ENCODE peak calls at places on chromosomes 12 and 14, in four cellular contexts. D, W, Z and M are unnamed samples.

GRCh38 chr12:1845427-1845826 is 25.1 kb downstream of the LRTM2 start:
- DNase-seq in D (no peak), W (no peak), Z (no peak), M (peak)

GRCh38 chr14:72104011-72104613 is 171.9 kb downstream of the RGS6 start:
- DNase-seq in D (peak), W (peak), Z (no peak), M (no peak)

GRCh38 chr12:12365931-12366431 is 9.1 kb downstream of the BORCS5 start:
- DNase-seq in D (no peak), W (peak), Z (peak), M (no peak)

GRCh38 chr14:93081875-93082570 is 33.7 kb downstream of the ITPK1 start:
- DNase-seq in D (no peak), W (peak), Z (no peak), M (no peak)

GRCh38 chr12:11482955-11483354 is 87.6 kb upstream of the PRB2 start:
- DNase-seq in D (no peak), W (no peak), Z (peak), M (no peak)

GRCh38 chr14:45679852-45680251 is 426.9 kb upstream of the MIS18BP1 start:
- DNase-seq in D (peak), W (no peak), Z (peak), M (no peak)

GRCh38 chr12:119589087-119589486 is 4.5 kb upstream of the TMEM233 start:
- DNase-seq in D (peak), W (no peak), Z (peak), M (no peak)

GRCh38 chr12:9648701-9649531 is 20.6 kb upstream of the CLEC2D start:
- DNase-seq in D (no peak), W (no peak), Z (no peak), M (no peak)

GRCh38 chr14:40944521-40944920 is 662.2 kb upstream of the LRFN5 start:
- DNase-seq in D (no peak), W (no peak), Z (no peak), M (no peak)

GRCh38 chr14:24673534-24674203 is 39.7 kb upstream of the GZMB start:
- DNase-seq in D (no peak), W (peak), Z (no peak), M (peak)

GRCh38 chr14:22848391-22849164 is 12.2 kb downstream of the MMP14 start:
- DNase-seq in D (peak), W (no peak), Z (peak), M (peak)

GRCh38 chr14:96090441-96091148 is 51.4 kb downstream of the C14orf132 start:
- DNase-seq in D (no peak), W (no peak), Z (peak), M (peak)

GRCh38 chr12:67766370-67766769 is 117.8 kb downstream of the DYRK2 start:
- DNase-seq in D (peak), W (peak), Z (peak), M (peak)

GRCh38 chr14:50607181-50607580 is 47.2 kb downstream of the ATL1 start:
- DNase-seq in D (no peak), W (no peak), Z (no peak), M (no peak)

GRCh38 chr12:127803545-127803944 is 463.4 kb upstream of the TMEM132C start:
- DNase-seq in D (no peak), W (no peak), Z (no peak), M (no peak)

GRCh38 chr12:131611416-131612091 is 99.3 kb upstream of the SFSWAP start:
- DNase-seq in D (no peak), W (no peak), Z (no peak), M (no peak)

GRCh38 chr12:123757555-123757954 is 4.5 kb upstream of the DNAH10 start:
- DNase-seq in D (no peak), W (no peak), Z (peak), M (no peak)